ENCODE peak calls at places on chromosomes 11 and 22, in five cellular contexts. V is neuronal stem cell, R is IMR-90, O is mesendoderm, E is H9. K is an unnamed sample.

GRCh38 chr11:2737226-2737590 is 37.4 kb upstream of the KCNQ1OT1 start:
- DNase-seq in V (no peak), R (no peak), O (no peak), E (no peak), K (no peak)

GRCh38 chr11:117833401-117833891 is 8.9 kb upstream of the FXYD2 start:
- DNase-seq in V (no peak), R (no peak), O (no peak), E (peak), K (no peak)

GRCh38 chr11:47328449-47329390 is 23.8 kb downstream of the MYBPC3 start:
- DNase-seq in V (no peak), R (no peak), O (no peak), E (no peak), K (no peak)

GRCh38 chr11:130671801-130672700 is 223.6 kb downstream of the ADAMTS15 start:
- DNase-seq in V (peak), R (peak), O (peak), E (no peak), K (peak)

GRCh38 chr11:116986521-116987105 is 111.6 kb downstream of the SIK3 start:
- DNase-seq in V (no peak), R (peak), O (no peak), E (no peak), K (peak)

GRCh38 chr11:20518323-20518834 is 81.0 kb upstream of the SLC6A5 start:
- DNase-seq in V (no peak), R (no peak), O (no peak), E (no peak), K (no peak)

GRCh38 chr11:85656777-85657176 is 8.2 kb downstream of the CREBZF start:
- DNase-seq in V (no peak), R (no peak), O (no peak), E (no peak), K (no peak)

GRCh38 chr11:82356316-82356715 is 377.3 kb downstream of the FAM181B start:
- DNase-seq in V (no peak), R (no peak), O (peak), E (no peak), K (no peak)

GRCh38 chr11:46357483-46357936 is 10.2 kb downstream of the DGKZ start:
- DNase-seq in V (no peak), R (no peak), O (peak), E (no peak), K (no peak)

GRCh38 chr11:56909563-56909962 is 79.2 kb upstream of the OR5AK2 start:
- DNase-seq in V (no peak), R (no peak), O (no peak), E (no peak), K (no peak)

GRCh38 chr22:37215890-37216289 is 3.6 kb upstream of the SSTR3 start:
- DNase-seq in V (no peak), R (no peak), O (no peak), E (no peak), K (no peak)

GRCh38 chr11:131246589-131247164 is 123.7 kb upstream of the NTM start:
- DNase-seq in V (peak), R (no peak), O (peak), E (peak), K (no peak)

GRCh38 chr22:18005201-18005926 is 19.0 kb downstream of the MICAL3 start:
- DNase-seq in V (no peak), R (no peak), O (no peak), E (no peak), K (no peak)

GRCh38 chr11:119416606-119417580 is 6.1 kb downstream of the THY1 start:
- DNase-seq in V (no peak), R (peak), O (peak), E (peak), K (no peak)

GRCh38 chr11:35662649-35663407 is at the start of gene TRIM44:
- DNase-seq in V (peak), R (peak), O (peak), E (peak), K (peak)

GRCh38 chr11:10455637-10456487 is 798 bp downstream of the AMPD3 start:
- DNase-seq in V (peak), R (peak), O (peak), E (peak), K (peak)

GRCh38 chr22:29820941-29821789 is 16.9 kb downstream of the ASCC2 start:
- DNase-seq in V (no peak), R (peak), O (no peak), E (no peak), K (peak)

GRCh38 chr11:827146-827860 is 416 bp upstream of the CRACR2B start:
- DNase-seq in V (no peak), R (no peak), O (peak), E (peak), K (no peak)

GRCh38 chr11:60251485-60252207 is 8.7 kb upstream of the MS4A4E start:
- DNase-seq in V (peak), R (no peak), O (peak), E (peak), K (peak)

GRCh38 chr11:101707477-101707876 is 123.7 kb upstream of the TRPC6 start:
- DNase-seq in V (no peak), R (no peak), O (peak), E (peak), K (no peak)

GRCh38 chr11:116505466-116506247 is 267.1 kb downstream of the BUD13 start:
- DNase-seq in V (no peak), R (no peak), O (no peak), E (no peak), K (no peak)

GRCh38 chr11:119092880-119093665 is 8.4 kb downstream of the HMBS start:
- DNase-seq in V (no peak), R (peak), O (no peak), E (no peak), K (peak)

GRCh38 chr22:37224757-37225420 is 12.6 kb upstream of the SSTR3 start:
- DNase-seq in V (no peak), R (no peak), O (no peak), E (no peak), K (no peak)

GRCh38 chr11:130049260-130049659 is 20.4 kb upstream of the APLP2 start:
- DNase-seq in V (no peak), R (no peak), O (no peak), E (no peak), K (no peak)

GRCh38 chr11:31815743-31816466 is 4.8 kb upstream of the PAX6 start:
- DNase-seq in V (no peak), R (no peak), O (no peak), E (no peak), K (no peak)

GRCh38 chr11:2762451-2762850 is 62.7 kb upstream of the KCNQ1OT1 start:
- DNase-seq in V (no peak), R (no peak), O (no peak), E (no peak), K (no peak)

GRCh38 chr22:49869091-49869830 is 15.6 kb downstream of the ZBED4 start:
- DNase-seq in V (no peak), R (no peak), O (no peak), E (no peak), K (no peak)
- H3K18ac ChIP-seq in V (no peak), R (no peak), O (no peak), E (no peak), K (no peak)

GRCh38 chr11:33161120-33162005 is at the start of gene CSTF3:
- DNase-seq in V (peak), R (peak), O (peak), E (peak), K (peak)
- H3K18ac ChIP-seq in V (no peak), R (peak), O (peak), E (peak), K (no peak)

GRCh38 chr11:45270946-45271345 is 15.2 kb downstream of the SYT13 start:
- DNase-seq in V (no peak), R (no peak), O (no peak), E (no peak), K (no peak)
- H3K18ac ChIP-seq in V (no peak), R (no peak), O (no peak), E (no peak), K (no peak)

DNA sequence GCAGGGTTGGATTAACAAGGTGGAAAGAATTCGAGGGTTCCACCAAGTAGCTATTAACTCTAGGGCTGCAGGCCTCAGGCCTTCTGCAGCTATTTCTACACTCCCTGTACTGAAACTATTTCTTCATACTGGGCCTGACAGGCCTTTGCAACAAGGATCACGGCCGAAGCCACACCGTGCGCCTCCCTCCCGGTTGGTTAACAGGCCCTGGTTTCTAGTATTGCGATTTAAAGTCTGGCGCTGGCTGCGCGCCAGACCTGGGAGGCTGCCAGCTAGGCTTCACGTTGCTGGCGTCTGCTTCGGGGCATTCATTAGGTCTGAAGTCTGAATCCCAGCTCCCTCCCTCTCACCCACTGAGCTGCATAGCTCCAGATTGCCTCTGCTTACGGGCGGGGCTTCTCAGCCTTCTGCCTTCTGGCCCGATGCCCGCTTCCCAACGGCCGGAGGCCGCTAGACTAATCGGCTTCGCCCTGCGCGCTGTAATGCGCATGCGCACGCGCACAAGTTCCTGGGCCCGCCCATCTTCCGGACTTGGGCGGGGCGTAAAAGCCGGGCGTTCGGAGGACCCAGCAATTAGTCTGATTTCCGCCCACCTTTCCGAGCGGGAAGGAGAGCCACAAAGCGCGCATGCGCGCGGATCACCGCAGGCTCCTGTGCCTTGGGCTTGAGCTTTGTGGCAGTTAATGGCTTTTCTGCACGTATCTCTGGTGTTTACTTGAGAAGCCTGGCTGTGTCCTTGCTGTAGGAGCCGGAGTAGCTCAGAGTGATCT is 1.6 kb downstream of the LDHA start:
- DNase-seq in V (peak), R (peak), O (peak), E (peak), K (peak)
- H3K18ac ChIP-seq in V (peak), R (peak), O (no peak), E (peak), K (peak)